ENCODE peak calls at places on chromosomes 4 and X, in five cellular contexts. Z is coronary artery, M is heart right ventricle, S is HCT116, N is spleen. Y is an unnamed sample.

GRCh38 chrX:120350458-120351138 is 11.3 kb upstream of the ATP1B4 start:
- DNase-seq in Z (no peak), M (no peak), S (no peak), N (no peak), Y (no peak)

GRCh38 chr4:81722229-81722900 is 250.7 kb upstream of the RASGEF1B start:
- DNase-seq in Z (no peak), M (no peak), S (no peak), N (no peak), Y (no peak)

GRCh38 chr4:180598281-180598680 is 1644.9 kb upstream of the TENM3 start:
- DNase-seq in Z (no peak), M (no peak), S (no peak), N (no peak), Y (peak)

GRCh38 chrX:135436966-135437866 is 15.5 kb downstream of the SMIM10L2A start:
- DNase-seq in Z (no peak), M (no peak), S (no peak), N (no peak), Y (no peak)

GRCh38 chrX:44874481-44875184 is 1.6 kb downstream of the KDM6A start:
- DNase-seq in Z (no peak), M (peak), S (no peak), N (no peak), Y (peak)

GRCh38 chr4:186722856-186723206 is 825 bp downstream of the FAT1 start:
- DNase-seq in Z (no peak), M (no peak), S (no peak), N (no peak), Y (no peak)

GRCh38 chrX:16832301-16832700 is 37.9 kb downstream of the RBBP7 start:
- DNase-seq in Z (no peak), M (no peak), S (no peak), N (no peak), Y (no peak)

GRCh38 chr4:164550989-164551712 is 202.8 kb upstream of the SMIM31 start:
- DNase-seq in Z (no peak), M (no peak), S (no peak), N (no peak), Y (no peak)

GRCh38 chr4:168098257-168098717 is 6.0 kb downstream of the ANXA10 start:
- DNase-seq in Z (no peak), M (no peak), S (peak), N (no peak), Y (no peak)

GRCh38 chr4:113975578-113975977 is 3.9 kb downstream of the ARSJ start:
- DNase-seq in Z (no peak), M (no peak), S (no peak), N (no peak), Y (no peak)

GRCh38 chr4:108336076-108336475 is 167.3 kb upstream of the LEF1 start:
- DNase-seq in Z (no peak), M (no peak), S (no peak), N (no peak), Y (no peak)

GRCh38 chr4:147110968-147111367 is 165.3 kb upstream of the TTC29 start:
- DNase-seq in Z (no peak), M (no peak), S (no peak), N (no peak), Y (no peak)
- TF ChIP-seq CTCF in Z (no peak), M (peak), S (no peak), N (no peak), Y (no peak)

GRCh38 chr4:44912980-44913379 is 186.6 kb upstream of the GNPDA2 start:
- DNase-seq in Z (no peak), M (no peak), S (no peak), N (no peak), Y (no peak)

GRCh38 chr4:44914223-44914622 is 187.9 kb upstream of the GNPDA2 start:
- DNase-seq in Z (no peak), M (no peak), S (no peak), N (no peak), Y (no peak)

DNA sequence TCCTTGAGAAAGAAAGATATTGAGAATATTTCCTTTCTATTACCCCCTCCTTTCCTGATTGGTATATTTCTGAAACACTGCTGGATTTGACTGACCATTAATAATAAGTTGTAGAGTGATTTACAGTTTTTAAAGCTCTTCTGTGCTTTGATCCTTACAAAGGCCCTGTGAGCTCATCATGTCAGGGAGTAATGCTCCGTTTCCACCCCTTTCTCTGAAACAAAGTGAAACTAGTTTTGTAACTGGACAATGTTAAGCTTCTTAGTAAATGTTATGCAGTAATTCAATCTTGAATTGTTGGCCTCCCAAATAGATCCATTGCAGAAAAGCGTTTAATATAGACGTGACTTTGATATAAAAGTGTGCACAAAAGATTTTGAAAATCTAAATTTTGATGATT is 190.1 kb upstream of the GNPDA2 start:
- DNase-seq in Z (no peak), M (no peak), S (no peak), N (no peak), Y (peak)
- H3K4me3 ChIP-seq in Z (peak), M (peak), S (no peak), N (peak), Y (peak)

GRCh38 chrX:70268034-70268433 is at the start of gene ARR3:
- DNase-seq in Z (no peak), M (no peak), S (no peak), N (no peak), Y (no peak)
- TF ChIP-seq CTCF in Z (no peak), M (no peak), S (no peak), N (no peak), Y (no peak)

GRCh38 chr4:80058740-80059139 is 14.3 kb downstream of the ANTXR2 start:
- DNase-seq in Z (no peak), M (no peak), S (no peak), N (no peak), Y (peak)
- H3K4me3 ChIP-seq in Z (no peak), M (no peak), S (no peak), N (no peak), Y (peak)

GRCh38 chr4:183303278-183303677 is 16.8 kb downstream of the CLDN22 start:
- DNase-seq in Z (no peak), M (no peak), S (no peak), N (no peak), Y (no peak)

GRCh38 chr4:183300660-183301059 is 19.4 kb downstream of the CLDN22 start:
- DNase-seq in Z (no peak), M (no peak), S (no peak), N (no peak), Y (no peak)

GRCh38 chr4:183304538-183304937 is 15.5 kb downstream of the CLDN22 start:
- DNase-seq in Z (no peak), M (no peak), S (no peak), N (no peak), Y (no peak)

GRCh38 chr4:183300070-183300469 is 20.0 kb downstream of the CLDN22 start:
- DNase-seq in Z (no peak), M (no peak), S (no peak), N (no peak), Y (no peak)

DNA sequence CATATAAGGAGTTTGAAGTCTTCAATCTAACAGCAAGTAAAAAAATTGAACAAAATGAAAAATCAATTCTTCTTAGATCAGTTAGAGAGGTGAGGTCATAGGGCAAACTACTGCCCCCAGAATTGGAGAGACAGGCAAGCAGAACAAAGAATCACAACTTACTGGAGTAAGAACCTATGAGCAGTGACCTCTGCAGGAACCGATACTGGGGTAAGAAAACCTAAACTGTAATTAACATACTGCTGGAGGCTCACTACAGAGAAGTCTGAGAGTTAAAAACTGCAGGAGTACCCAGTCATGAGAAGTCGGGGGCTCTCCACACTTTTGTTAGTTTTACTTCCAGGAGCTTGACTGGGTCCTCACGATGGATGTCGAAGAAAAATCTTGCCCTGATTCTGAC is 16.0 kb downstream of the CLDN22 start:
- DNase-seq in Z (no peak), M (no peak), S (no peak), N (no peak), Y (peak)
- TF ChIP-seq CTCF in Z (no peak), M (no peak), S (no peak), N (no peak), Y (no peak)

GRCh38 chr4:166198041-166198440 is 325.0 kb downstream of the TLL1 start:
- DNase-seq in Z (no peak), M (no peak), S (no peak), N (no peak), Y (no peak)
- H3K4me3 ChIP-seq in Z (no peak), M (no peak), S (no peak), N (no peak), Y (no peak)

DNA sequence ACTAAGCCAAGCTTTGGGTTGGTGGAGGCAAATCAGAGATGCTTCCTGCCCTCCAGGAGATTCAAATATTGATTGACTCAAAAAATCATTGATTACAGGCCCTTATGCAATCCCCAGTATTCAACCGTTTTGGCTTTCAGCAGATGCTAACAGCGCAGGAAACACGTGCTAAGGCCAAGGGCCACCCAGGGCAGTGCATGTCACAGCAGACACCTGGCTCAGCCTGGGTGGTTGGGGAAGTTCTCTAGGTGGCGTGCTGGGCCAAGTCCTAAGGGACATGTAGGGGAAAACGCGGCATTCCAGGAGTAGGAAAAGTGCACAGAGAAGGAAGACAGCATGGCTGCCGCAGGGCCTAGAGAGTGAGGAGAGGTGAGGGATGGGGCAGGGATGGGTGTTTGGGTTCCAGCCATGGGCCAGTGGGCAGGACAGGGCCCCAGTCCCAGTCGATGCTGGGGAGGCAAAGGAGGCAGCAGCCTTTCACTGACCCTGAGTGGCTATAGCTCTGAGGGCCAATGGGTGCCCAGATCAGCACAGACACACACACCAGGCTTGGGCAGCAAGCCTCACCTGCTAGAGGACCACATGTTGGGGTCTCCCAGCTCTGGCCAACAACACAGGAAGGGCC is 239.1 kb downstream of the EVC2 start:
- DNase-seq in Z (no peak), M (no peak), S (no peak), N (peak), Y (no peak)
- TF ChIP-seq CTCF in Z (no peak), M (no peak), S (no peak), N (no peak), Y (no peak)